ENCODE peak calls at places on chromosomes 4 and X, in eight cellular contexts. One of them, this sample, is unnamed. For H3K4me1 and H3K36me3, the result is how much of the 10 kb centered on the place peaks cover.

GRCh38 chrX:135003876-135004623 is 13.3 kb downstream of the SMIM10 start:
- DNase-seq in HepG2: peak
- DNase-seq in heart left ventricle: peak
- DNase-seq in SK-N-SH: peak
- DNase-seq in IMR-90: peak
- DNase-seq in Panc1: peak
- DNase-seq in cardiac muscle cell: peak
- DNase-seq in psoas muscle: peak
- DNase-seq in this sample: peak

GRCh38 chr4:37383579-37384229 is 139.2 kb downstream of the NWD2 start:
- DNase-seq in heart left ventricle: no peak
- DNase-seq in SK-N-SH: peak
- DNase-seq in IMR-90: peak
- DNase-seq in cardiac muscle cell: peak
- DNase-seq in psoas muscle: no peak
- DNase-seq in HepG2: peak
- DNase-seq in Panc1: peak
- DNase-seq in this sample: no peak

GRCh38 chr4:183200453-183200852 is 101.4 kb downstream of the WWC2 start:
- DNase-seq in IMR-90: peak
- DNase-seq in Panc1: no peak
- DNase-seq in psoas muscle: peak
- DNase-seq in heart left ventricle: peak
- DNase-seq in cardiac muscle cell: peak
- DNase-seq in SK-N-SH: no peak
- DNase-seq in HepG2: no peak
- DNase-seq in this sample: peak

GRCh38 chr4:117702353-117702752 is 331.9 kb upstream of the NDST3 start:
- DNase-seq in heart left ventricle: no peak
- DNase-seq in HepG2: no peak
- DNase-seq in SK-N-SH: no peak
- DNase-seq in Panc1: no peak
- DNase-seq in psoas muscle: no peak
- DNase-seq in IMR-90: no peak
- DNase-seq in cardiac muscle cell: no peak
- DNase-seq in this sample: no peak

GRCh38 chr4:104500452-104500851 is 5.8 kb upstream of the CXXC4 start:
- DNase-seq in psoas muscle: no peak
- DNase-seq in IMR-90: no peak
- DNase-seq in Panc1: no peak
- DNase-seq in HepG2: no peak
- DNase-seq in cardiac muscle cell: no peak
- DNase-seq in SK-N-SH: no peak
- DNase-seq in heart left ventricle: no peak
- DNase-seq in this sample: peak

GRCh38 chrX:37476571-37477188 is 94.8 kb upstream of the LANCL3 start:
- DNase-seq in IMR-90: no peak
- DNase-seq in SK-N-SH: no peak
- DNase-seq in HepG2: no peak
- DNase-seq in cardiac muscle cell: no peak
- DNase-seq in heart left ventricle: no peak
- DNase-seq in psoas muscle: no peak
- DNase-seq in Panc1: no peak
- DNase-seq in this sample: no peak

GRCh38 chrX:112536544-112536943 is 143.2 kb downstream of the LHFPL1 start:
- DNase-seq in psoas muscle: no peak
- DNase-seq in SK-N-SH: no peak
- DNase-seq in Panc1: no peak
- DNase-seq in heart left ventricle: no peak
- DNase-seq in cardiac muscle cell: no peak
- DNase-seq in IMR-90: no peak
- DNase-seq in HepG2: no peak
- DNase-seq in this sample: no peak

GRCh38 chrX:101257448-101258259 is 33.5 kb downstream of the TAF7L start:
- DNase-seq in cardiac muscle cell: peak
- DNase-seq in Panc1: no peak
- DNase-seq in psoas muscle: no peak
- DNase-seq in SK-N-SH: no peak
- DNase-seq in heart left ventricle: no peak
- DNase-seq in IMR-90: peak
- DNase-seq in HepG2: peak
- DNase-seq in this sample: no peak

GRCh38 chr4:66681962-66682361 is 863.3 kb downstream of the CENPC start:
- DNase-seq in SK-N-SH: no peak
- DNase-seq in heart left ventricle: no peak
- DNase-seq in psoas muscle: no peak
- DNase-seq in HepG2: no peak
- DNase-seq in Panc1: no peak
- DNase-seq in cardiac muscle cell: peak
- DNase-seq in IMR-90: peak
- DNase-seq in this sample: no peak

GRCh38 chrX:150573702-150574101 is 5.3 kb downstream of the MTM1 start:
- DNase-seq in psoas muscle: no peak
- DNase-seq in IMR-90: no peak
- DNase-seq in heart left ventricle: no peak
- DNase-seq in HepG2: no peak
- DNase-seq in cardiac muscle cell: no peak
- DNase-seq in SK-N-SH: no peak
- DNase-seq in Panc1: no peak
- DNase-seq in this sample: no peak

GRCh38 chrX:110665636-110666035 is 130.0 kb downstream of the CHRDL1 start:
- DNase-seq in Panc1: no peak
- DNase-seq in IMR-90: peak
- DNase-seq in cardiac muscle cell: peak
- DNase-seq in SK-N-SH: peak
- DNase-seq in psoas muscle: peak
- DNase-seq in HepG2: peak
- DNase-seq in heart left ventricle: peak
- DNase-seq in this sample: peak

GRCh38 chrX:18465051-18465450 is 39.6 kb downstream of the CDKL5 start:
- DNase-seq in heart left ventricle: no peak
- DNase-seq in psoas muscle: no peak
- DNase-seq in IMR-90: no peak
- DNase-seq in cardiac muscle cell: no peak
- DNase-seq in SK-N-SH: no peak
- DNase-seq in Panc1: no peak
- DNase-seq in HepG2: no peak
- DNase-seq in this sample: no peak

GRCh38 chr4:181957088-181957487 is 286.1 kb upstream of the TENM3 start:
- DNase-seq in cardiac muscle cell: peak
- DNase-seq in SK-N-SH: no peak
- DNase-seq in HepG2: no peak
- DNase-seq in heart left ventricle: no peak
- DNase-seq in Panc1: no peak
- DNase-seq in psoas muscle: no peak
- DNase-seq in IMR-90: peak
- DNase-seq in this sample: no peak

GRCh38 chrX:15854712-15855561 is at the start of gene AP1S2:
- DNase-seq in heart left ventricle: peak
- DNase-seq in HepG2: peak
- DNase-seq in Panc1: peak
- DNase-seq in SK-N-SH: peak
- DNase-seq in IMR-90: peak
- DNase-seq in psoas muscle: peak
- DNase-seq in cardiac muscle cell: peak
- DNase-seq in this sample: peak

GRCh38 chrX:15856580-15856979 is 2.0 kb upstream of the AP1S2 start:
- DNase-seq in heart left ventricle: no peak
- DNase-seq in IMR-90: no peak
- DNase-seq in psoas muscle: no peak
- DNase-seq in cardiac muscle cell: no peak
- DNase-seq in SK-N-SH: no peak
- DNase-seq in Panc1: no peak
- DNase-seq in HepG2: no peak
- DNase-seq in this sample: no peak

GRCh38 chrX:15853586-15854079 is 980 bp downstream of the AP1S2 start:
- DNase-seq in SK-N-SH: peak
- DNase-seq in Panc1: no peak
- DNase-seq in IMR-90: no peak
- DNase-seq in psoas muscle: no peak
- DNase-seq in heart left ventricle: no peak
- DNase-seq in cardiac muscle cell: peak
- DNase-seq in HepG2: no peak
- DNase-seq in this sample: no peak

GRCh38 chrX:15855562-15856256 is 1.1 kb upstream of the AP1S2 start:
- DNase-seq in psoas muscle: no peak
- DNase-seq in SK-N-SH: no peak
- DNase-seq in IMR-90: no peak
- DNase-seq in heart left ventricle: no peak
- DNase-seq in cardiac muscle cell: no peak
- DNase-seq in Panc1: no peak
- DNase-seq in HepG2: no peak
- DNase-seq in this sample: no peak

DNA sequence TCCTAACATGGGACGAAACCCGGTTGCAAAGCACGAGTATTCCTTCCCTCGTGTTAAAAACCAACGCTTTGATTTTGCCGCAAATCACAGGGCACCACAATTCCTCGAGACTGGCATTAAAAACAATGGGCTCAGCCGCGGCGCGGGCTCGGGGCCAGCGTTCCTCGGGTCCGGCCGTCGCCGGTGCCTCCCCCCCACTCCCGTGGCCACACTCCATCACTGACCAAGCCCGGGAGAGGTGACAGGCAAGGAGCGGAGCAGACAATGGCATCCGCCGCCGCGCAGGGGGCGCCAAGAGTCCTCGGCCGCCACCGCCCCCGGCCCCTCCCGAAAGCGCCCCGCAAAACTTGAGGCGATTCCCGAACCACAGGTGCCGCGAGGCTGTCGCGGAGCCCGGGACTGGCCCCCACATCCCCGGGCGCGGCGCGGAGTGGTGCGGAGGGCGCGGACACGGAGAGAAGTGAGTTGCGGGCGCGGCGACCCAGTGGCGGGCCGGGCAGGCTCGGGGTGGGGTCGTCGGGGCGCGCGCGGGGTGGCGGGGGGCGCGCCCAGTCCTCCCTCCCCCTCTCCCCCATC is 445 bp downstream of the AP1S2 start:
- DNase-seq in IMR-90: no peak
- DNase-seq in SK-N-SH: peak
- DNase-seq in Panc1: no peak
- DNase-seq in psoas muscle: peak
- DNase-seq in heart left ventricle: peak
- DNase-seq in HepG2: peak
- DNase-seq in cardiac muscle cell: peak
- DNase-seq in this sample: peak
- H3K4me1 ChIP-seq in IMR-90: under half
- H3K4me1 ChIP-seq in SK-N-SH: under half
- H3K4me1 ChIP-seq in Panc1: under half
- H3K4me1 ChIP-seq in psoas muscle: under half
- H3K4me1 ChIP-seq in heart left ventricle: under half
- H3K4me1 ChIP-seq in HepG2: under half
- H3K4me1 ChIP-seq in cardiac muscle cell: under half
- H3K4me1 ChIP-seq in this sample: under half

GRCh38 chr4:56927196-56927595 is 19.5 kb downstream of the REST start:
- DNase-seq in SK-N-SH: no peak
- DNase-seq in cardiac muscle cell: no peak
- DNase-seq in HepG2: no peak
- DNase-seq in IMR-90: no peak
- DNase-seq in heart left ventricle: no peak
- DNase-seq in psoas muscle: no peak
- DNase-seq in Panc1: no peak
- DNase-seq in this sample: no peak
- H3K36me3 ChIP-seq in SK-N-SH: half or more
- H3K36me3 ChIP-seq in cardiac muscle cell: under half
- H3K36me3 ChIP-seq in HepG2: under half
- H3K36me3 ChIP-seq in IMR-90: under half
- H3K36me3 ChIP-seq in heart left ventricle: under half
- H3K36me3 ChIP-seq in psoas muscle: under half
- H3K36me3 ChIP-seq in Panc1: under half
- H3K36me3 ChIP-seq in this sample: under half

GRCh38 chr4:168811207-168811606 is 198.8 kb downstream of the CBR4 start:
- DNase-seq in IMR-90: no peak
- DNase-seq in cardiac muscle cell: no peak
- DNase-seq in HepG2: no peak
- DNase-seq in SK-N-SH: no peak
- DNase-seq in psoas muscle: no peak
- DNase-seq in heart left ventricle: no peak
- DNase-seq in Panc1: no peak
- DNase-seq in this sample: no peak
- H3K4me1 ChIP-seq in IMR-90: under half
- H3K4me1 ChIP-seq in cardiac muscle cell: under half
- H3K4me1 ChIP-seq in HepG2: under half
- H3K4me1 ChIP-seq in SK-N-SH: under half
- H3K4me1 ChIP-seq in psoas muscle: under half
- H3K4me1 ChIP-seq in heart left ventricle: under half
- H3K4me1 ChIP-seq in Panc1: under half
- H3K4me1 ChIP-seq in this sample: under half

GRCh38 chrX:1600406-1601050 is 9.1 kb downstream of the AKAP17A start:
- DNase-seq in IMR-90: no peak
- DNase-seq in SK-N-SH: no peak
- DNase-seq in HepG2: no peak
- DNase-seq in Panc1: no peak
- DNase-seq in cardiac muscle cell: no peak
- DNase-seq in psoas muscle: no peak
- DNase-seq in heart left ventricle: no peak
- DNase-seq in this sample: peak
- H3K36me3 ChIP-seq in IMR-90: half or more
- H3K36me3 ChIP-seq in SK-N-SH: under half
- H3K36me3 ChIP-seq in HepG2: under half
- H3K36me3 ChIP-seq in Panc1: under half
- H3K36me3 ChIP-seq in cardiac muscle cell: under half
- H3K36me3 ChIP-seq in psoas muscle: half or more
- H3K36me3 ChIP-seq in heart left ventricle: under half
- H3K36me3 ChIP-seq in this sample: half or more

DNA sequence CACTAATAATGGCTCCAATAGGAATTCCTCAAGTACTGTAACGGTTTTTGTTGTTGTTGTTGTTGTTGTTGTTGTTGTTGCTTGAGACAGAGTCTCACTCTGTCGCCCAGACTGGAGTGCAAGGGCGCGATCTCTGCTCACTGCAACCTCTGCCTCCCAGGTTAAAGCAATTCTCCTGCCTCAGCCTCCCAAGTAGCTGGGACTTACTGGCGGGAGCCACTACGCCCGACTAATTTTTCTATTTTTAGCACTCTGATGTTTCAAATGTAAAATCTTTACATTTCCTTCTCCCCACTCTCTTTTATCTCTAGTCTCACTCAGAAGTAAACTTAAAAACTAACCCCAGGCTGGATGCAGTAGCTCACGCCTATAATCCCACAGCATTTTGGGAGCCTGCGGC is 8.0 kb downstream of the ANKRD17 start:
- DNase-seq in Panc1: no peak
- DNase-seq in SK-N-SH: no peak
- DNase-seq in cardiac muscle cell: no peak
- DNase-seq in psoas muscle: no peak
- DNase-seq in IMR-90: no peak
- DNase-seq in heart left ventricle: no peak
- DNase-seq in HepG2: no peak
- DNase-seq in this sample: no peak
- H3K4me1 ChIP-seq in Panc1: under half
- H3K4me1 ChIP-seq in SK-N-SH: under half
- H3K4me1 ChIP-seq in cardiac muscle cell: under half
- H3K4me1 ChIP-seq in psoas muscle: under half
- H3K4me1 ChIP-seq in IMR-90: under half
- H3K4me1 ChIP-seq in heart left ventricle: under half
- H3K4me1 ChIP-seq in HepG2: half or more
- H3K4me1 ChIP-seq in this sample: under half

DNA sequence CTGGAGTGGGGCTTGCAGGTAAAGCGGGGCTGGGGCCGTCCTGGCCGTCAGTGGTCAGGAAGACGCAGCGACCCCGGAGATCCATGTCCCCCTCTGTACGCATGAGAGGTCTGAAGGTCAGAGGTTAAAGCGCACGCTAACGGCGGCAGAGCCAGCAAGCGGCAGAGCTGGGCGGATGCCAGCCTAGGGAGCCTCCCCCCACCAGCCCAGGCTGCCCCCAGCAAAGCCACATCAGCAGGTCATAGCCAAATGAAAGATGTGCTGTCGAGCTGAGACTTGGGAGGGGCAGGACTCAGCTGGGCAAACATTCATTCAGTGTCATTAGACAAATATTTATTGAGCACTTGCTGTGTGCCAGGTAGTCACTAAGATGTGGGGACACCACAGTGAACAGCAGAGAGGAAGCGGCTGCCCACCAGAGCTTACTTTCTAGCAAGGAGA is 593 bp upstream of the JAKMIP1 start:
- DNase-seq in IMR-90: no peak
- DNase-seq in SK-N-SH: no peak
- DNase-seq in Panc1: no peak
- DNase-seq in heart left ventricle: no peak
- DNase-seq in HepG2: peak
- DNase-seq in psoas muscle: no peak
- DNase-seq in cardiac muscle cell: no peak
- DNase-seq in this sample: no peak
- H3K36me3 ChIP-seq in IMR-90: under half
- H3K36me3 ChIP-seq in SK-N-SH: under half
- H3K36me3 ChIP-seq in Panc1: under half
- H3K36me3 ChIP-seq in heart left ventricle: under half
- H3K36me3 ChIP-seq in HepG2: under half
- H3K36me3 ChIP-seq in psoas muscle: under half
- H3K36me3 ChIP-seq in cardiac muscle cell: under half
- H3K36me3 ChIP-seq in this sample: under half

This sample was measured in right lobe of liver.